ENCODE peak calls at places on chromosomes 6 and 20, in four cellular contexts. One of them, this sample, is unnamed. For H3K4me1, the result is how much of the 10 kb centered on the place peaks cover.

GRCh38 chr6:63477422-63478040 is 94.7 kb upstream of the LOC128125822 start:
- DNase-seq in IMR-90: no peak
- DNase-seq in psoas muscle: no peak
- DNase-seq in ovary: no peak
- DNase-seq in this sample: no peak

GRCh38 chr6:24522090-24522820 is 27.5 kb downstream of the ALDH5A1 start:
- DNase-seq in IMR-90: peak
- DNase-seq in psoas muscle: no peak
- DNase-seq in ovary: no peak
- DNase-seq in this sample: no peak

GRCh38 chr6:167840160-167840525 is 13.4 kb downstream of the AFDN start:
- DNase-seq in IMR-90: no peak
- DNase-seq in psoas muscle: no peak
- DNase-seq in ovary: no peak
- DNase-seq in this sample: no peak

GRCh38 chr6:354631-355280 is 36.8 kb upstream of the IRF4 start:
- DNase-seq in IMR-90: no peak
- DNase-seq in psoas muscle: no peak
- DNase-seq in ovary: no peak
- DNase-seq in this sample: no peak

GRCh38 chr20:43389839-43390626 is 67.7 kb upstream of the SRSF6 start:
- DNase-seq in IMR-90: no peak
- DNase-seq in psoas muscle: no peak
- DNase-seq in ovary: no peak
- DNase-seq in this sample: no peak

GRCh38 chr20:12252793-12253192 is 335.1 kb downstream of the BTBD3 start:
- DNase-seq in IMR-90: peak
- DNase-seq in psoas muscle: no peak
- DNase-seq in ovary: no peak
- DNase-seq in this sample: no peak

GRCh38 chr6:80174931-80175572 is 68.6 kb downstream of the BCKDHB start:
- DNase-seq in IMR-90: peak
- DNase-seq in psoas muscle: no peak
- DNase-seq in ovary: no peak
- DNase-seq in this sample: no peak

GRCh38 chr6:14129572-14129971 is 12.0 kb downstream of the CD83 start:
- DNase-seq in IMR-90: peak
- DNase-seq in psoas muscle: no peak
- DNase-seq in ovary: peak
- DNase-seq in this sample: no peak

GRCh38 chr20:20184149-20184548 is 131.8 kb downstream of the CFAP61 start:
- DNase-seq in IMR-90: no peak
- DNase-seq in psoas muscle: no peak
- DNase-seq in ovary: no peak
- DNase-seq in this sample: no peak

GRCh38 chr6:44263357-44264100 is 1.8 kb downstream of the NFKBIE start:
- DNase-seq in IMR-90: peak
- DNase-seq in psoas muscle: no peak
- DNase-seq in ovary: no peak
- DNase-seq in this sample: no peak

GRCh38 chr6:44265843-44266233 is 487 bp upstream of the NFKBIE start:
- DNase-seq in IMR-90: no peak
- DNase-seq in psoas muscle: no peak
- DNase-seq in ovary: no peak
- DNase-seq in this sample: no peak

GRCh38 chr6:44266347-44266746 is 996 bp upstream of the NFKBIE start:
- DNase-seq in IMR-90: no peak
- DNase-seq in psoas muscle: no peak
- DNase-seq in ovary: no peak
- DNase-seq in this sample: no peak

GRCh38 chr6:44264154-44265002 is 973 bp downstream of the NFKBIE start:
- DNase-seq in IMR-90: peak
- DNase-seq in psoas muscle: no peak
- DNase-seq in ovary: no peak
- DNase-seq in this sample: no peak

DNA sequence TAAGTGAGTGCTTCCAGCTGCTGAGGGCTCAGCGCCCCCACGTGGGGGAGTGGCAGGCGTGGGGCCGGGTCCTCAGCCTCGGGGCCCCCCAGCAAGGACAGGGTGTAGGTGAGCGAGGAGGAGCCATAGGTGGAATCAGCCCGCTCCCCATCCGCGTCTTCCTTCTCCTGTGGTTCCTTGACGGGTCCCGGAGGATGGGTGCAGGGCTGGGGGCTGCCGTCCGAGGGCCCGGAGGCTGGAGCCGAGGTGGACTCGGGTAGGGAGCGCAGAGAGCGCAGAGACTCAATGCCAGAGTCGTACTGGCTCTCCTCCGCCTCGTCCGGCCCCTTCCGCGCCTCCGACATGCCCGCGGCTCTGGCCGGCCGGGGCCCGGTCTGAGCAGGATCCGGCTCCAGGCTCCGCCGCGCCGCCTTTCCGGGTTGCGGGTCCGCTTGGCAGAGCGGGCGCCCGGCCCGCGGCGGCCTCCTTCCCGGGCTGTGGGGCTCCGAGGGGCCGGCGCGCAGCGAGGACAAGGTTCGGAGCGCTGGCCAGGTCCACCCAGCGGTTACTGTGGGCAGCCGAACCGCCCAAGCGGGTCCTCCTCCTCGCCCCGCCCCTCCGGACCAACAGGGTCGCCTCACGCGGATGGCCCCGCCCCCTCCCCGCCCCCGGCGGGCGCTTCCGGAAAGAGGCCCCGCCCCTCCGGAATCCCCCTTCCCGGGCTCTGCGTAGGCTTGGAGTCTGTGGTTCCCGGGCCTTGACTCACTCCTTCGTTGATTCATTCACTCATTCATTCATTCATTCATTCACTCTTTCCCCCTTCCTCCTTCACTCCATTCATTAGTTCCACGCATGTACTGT is at the start of gene NFKBIE:
- DNase-seq in IMR-90: peak
- DNase-seq in psoas muscle: peak
- DNase-seq in ovary: peak
- DNase-seq in this sample: peak
- H3K4me1 ChIP-seq in IMR-90: under half
- H3K4me1 ChIP-seq in psoas muscle: under half
- H3K4me1 ChIP-seq in ovary: under half
- H3K4me1 ChIP-seq in this sample: under half

GRCh38 chr20:61803416-61803902 is 262.2 kb downstream of the TAF4 start:
- DNase-seq in IMR-90: no peak
- DNase-seq in psoas muscle: no peak
- DNase-seq in ovary: no peak
- DNase-seq in this sample: peak
- H3K27ac ChIP-seq in IMR-90: no peak
- H3K27ac ChIP-seq in psoas muscle: no peak
- H3K27ac ChIP-seq in ovary: no peak
- H3K27ac ChIP-seq in this sample: no peak

GRCh38 chr20:1185781-1186334 is 1.1 kb upstream of the TMEM74B start:
- DNase-seq in IMR-90: peak
- DNase-seq in psoas muscle: peak
- DNase-seq in ovary: no peak
- DNase-seq in this sample: no peak
- TF ChIP-seq CTCF in IMR-90: peak
- TF ChIP-seq CTCF in psoas muscle: peak
- TF ChIP-seq CTCF in ovary: no peak
- TF ChIP-seq CTCF in this sample: peak

GRCh38 chr20:50484271-50484976 is 25.8 kb upstream of the PTPN1 start:
- DNase-seq in IMR-90: no peak
- DNase-seq in psoas muscle: no peak
- DNase-seq in ovary: no peak
- DNase-seq in this sample: no peak

GRCh38 chr20:50491168-50491567 is 19.0 kb upstream of the PTPN1 start:
- DNase-seq in IMR-90: no peak
- DNase-seq in psoas muscle: no peak
- DNase-seq in ovary: no peak
- DNase-seq in this sample: no peak

GRCh38 chr20:50487397-50487796 is 22.8 kb upstream of the PTPN1 start:
- DNase-seq in IMR-90: no peak
- DNase-seq in psoas muscle: no peak
- DNase-seq in ovary: no peak
- DNase-seq in this sample: no peak

GRCh38 chr20:50491926-50492634 is 18.1 kb upstream of the PTPN1 start:
- DNase-seq in IMR-90: peak
- DNase-seq in psoas muscle: peak
- DNase-seq in ovary: no peak
- DNase-seq in this sample: no peak

DNA sequence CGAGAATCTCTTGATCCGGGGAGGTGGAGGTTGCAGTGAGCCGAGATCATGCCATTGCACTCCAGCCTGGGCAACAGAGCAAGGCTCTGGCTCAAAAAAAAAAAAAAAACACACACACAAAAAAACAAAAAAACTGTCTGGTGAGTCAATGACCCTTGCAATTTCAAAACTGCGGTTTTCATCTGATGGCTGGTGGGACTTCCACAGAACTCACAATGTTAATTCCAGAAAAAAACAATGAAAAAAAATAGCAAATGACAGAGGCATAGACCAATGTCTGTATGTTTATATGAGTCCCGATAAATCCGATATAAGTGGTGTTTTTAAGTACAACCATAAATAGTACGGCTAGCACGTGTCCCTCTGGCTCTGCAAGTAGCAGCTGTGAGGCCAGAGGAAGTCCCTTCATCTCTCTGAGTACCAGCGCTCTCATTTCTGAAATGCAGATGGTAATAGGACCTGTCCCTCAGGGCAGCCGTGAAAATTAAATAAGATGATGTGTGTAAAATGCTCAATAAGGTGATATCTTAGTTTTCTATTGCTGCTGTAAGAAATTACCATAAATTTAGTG is 21.9 kb upstream of the PTPN1 start:
- DNase-seq in IMR-90: no peak
- DNase-seq in psoas muscle: no peak
- DNase-seq in ovary: no peak
- DNase-seq in this sample: no peak
- H3K4me1 ChIP-seq in IMR-90: under half
- H3K4me1 ChIP-seq in psoas muscle: under half
- H3K4me1 ChIP-seq in ovary: under half
- H3K4me1 ChIP-seq in this sample: under half

GRCh38 chr20:46356195-46357029 is 48.1 kb upstream of the CDH22 start:
- DNase-seq in IMR-90: no peak
- DNase-seq in psoas muscle: no peak
- DNase-seq in ovary: no peak
- DNase-seq in this sample: no peak

GRCh38 chr20:46354207-46354555 is 45.9 kb upstream of the CDH22 start:
- DNase-seq in IMR-90: no peak
- DNase-seq in psoas muscle: no peak
- DNase-seq in ovary: no peak
- DNase-seq in this sample: peak

GRCh38 chr20:46355778-46356177 is 47.5 kb upstream of the CDH22 start:
- DNase-seq in IMR-90: no peak
- DNase-seq in psoas muscle: no peak
- DNase-seq in ovary: no peak
- DNase-seq in this sample: no peak

GRCh38 chr20:46353506-46354206 is 45.4 kb upstream of the CDH22 start:
- DNase-seq in IMR-90: no peak
- DNase-seq in psoas muscle: no peak
- DNase-seq in ovary: no peak
- DNase-seq in this sample: peak

DNA sequence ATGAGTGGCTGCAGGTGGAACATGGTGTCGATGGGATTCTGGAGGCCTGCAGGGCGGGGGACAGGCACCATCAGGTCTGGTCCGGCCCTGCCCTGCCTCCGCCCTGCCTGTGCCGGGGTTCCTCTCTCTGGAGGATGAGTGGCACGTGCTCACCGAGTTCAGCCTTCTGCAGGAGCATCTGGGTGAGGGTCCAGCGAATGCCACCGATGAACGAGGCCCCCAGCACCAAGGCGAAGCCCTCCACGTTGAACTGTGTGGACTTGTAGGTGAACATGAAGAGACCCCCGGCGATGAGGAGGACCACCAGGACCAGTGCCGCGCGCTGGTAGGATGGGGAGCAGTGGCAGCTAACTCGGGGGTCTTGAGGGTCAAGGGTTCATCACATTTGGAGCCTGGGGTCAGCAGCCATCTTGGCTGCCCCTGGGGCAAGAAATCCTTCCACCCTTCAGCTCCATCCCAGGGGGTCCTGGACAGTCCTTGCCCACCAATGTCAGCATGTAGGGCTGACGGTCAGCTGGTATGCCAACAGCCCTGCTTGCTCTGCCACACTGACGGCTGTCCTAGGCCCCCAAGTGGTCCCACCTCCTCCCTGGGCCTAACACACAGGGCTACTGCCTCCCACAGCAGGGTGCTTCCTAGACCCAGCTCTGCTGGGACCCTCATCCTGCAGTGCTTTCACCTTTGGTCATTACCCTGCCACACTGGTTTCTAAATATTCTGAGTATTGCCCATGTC is 46.8 kb upstream of the CDH22 start:
- DNase-seq in IMR-90: no peak
- DNase-seq in psoas muscle: no peak
- DNase-seq in ovary: no peak
- DNase-seq in this sample: peak
- H3K27ac ChIP-seq in IMR-90: no peak
- H3K27ac ChIP-seq in psoas muscle: no peak
- H3K27ac ChIP-seq in ovary: no peak
- H3K27ac ChIP-seq in this sample: no peak

DNA sequence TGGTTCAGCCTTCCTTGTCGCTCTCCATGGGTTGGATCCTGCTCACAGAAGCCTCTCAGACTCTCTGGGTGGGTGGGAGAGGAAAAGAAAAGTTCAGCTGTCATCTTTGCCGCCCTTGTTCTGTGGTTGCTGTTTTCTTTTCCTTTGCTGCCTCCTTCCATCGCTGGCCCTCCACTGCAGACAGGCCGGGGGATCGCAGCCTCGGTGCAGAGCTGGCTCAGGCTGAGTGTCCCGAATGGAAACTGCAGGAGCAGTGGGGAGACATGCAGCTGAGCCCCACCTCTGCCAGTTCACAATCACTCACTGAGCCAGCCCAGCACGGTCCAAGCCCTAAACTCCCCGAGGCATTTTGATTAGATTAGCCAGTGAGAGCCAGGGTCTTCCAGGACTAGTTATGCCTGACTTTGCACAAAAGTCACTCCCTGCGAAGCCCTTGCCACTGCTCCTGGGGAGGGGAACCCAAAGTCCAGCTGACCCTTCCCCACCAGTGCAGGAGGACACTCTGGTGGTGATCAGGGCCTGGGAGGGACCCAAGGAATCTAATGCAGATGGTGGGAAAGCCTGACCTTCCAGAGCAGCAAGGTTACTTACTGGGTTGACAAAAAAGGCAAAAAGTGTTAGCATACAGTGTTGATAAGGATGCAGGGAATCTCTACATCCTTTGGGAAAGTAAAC is 14.0 kb downstream of the NRN1 start:
- DNase-seq in IMR-90: no peak
- DNase-seq in psoas muscle: no peak
- DNase-seq in ovary: no peak
- DNase-seq in this sample: no peak
- TF ChIP-seq CTCF in IMR-90: no peak
- TF ChIP-seq CTCF in psoas muscle: no peak
- TF ChIP-seq CTCF in ovary: no peak
- TF ChIP-seq CTCF in this sample: no peak

This sample was measured in kidney.